ENCODE peak calls at places on chromosome 1, in four cellular contexts. Z, O, C and R are unnamed samples.
A peak's percentile ranks its signal among the peaks of the same experiment; 100 is the strongest.

GRCh38 chr1:2257245-2257627 is 29.1 kb downstream of the SKI start:
- DNase-seq in Z (no peak), C (no peak), O (peak; percentile 78), R (no peak)

GRCh38 chr1:150268342-150268705 is 492 bp downstream of the APH1A start:
- DNase-seq in Z (no peak), O (no peak), C (peak; percentile 64), R (no peak)

GRCh38 chr1:86866665-86867064 is 47.3 kb downstream of the SELENOF start:
- DNase-seq in O (no peak), C (no peak), Z (peak; percentile 2), R (no peak)

GRCh38 chr1:224864006-224864405 is 65.5 kb upstream of the DNAH14 start:
- DNase-seq in O (no peak), C (no peak), Z (no peak), R (no peak)

GRCh38 chr1:218494449-218494852 is 149.3 kb downstream of the TGFB2 start:
- DNase-seq in Z (no peak), C (no peak), O (no peak), R (no peak)

GRCh38 chr1:179876289-179876715 is 1.3 kb downstream of the TOR1AIP2 start:
- DNase-seq in C (no peak), O (no peak), Z (peak; percentile 26), R (no peak)

GRCh38 chr1:211559222-211560010 is 19.5 kb downstream of the SLC30A1 start:
- DNase-seq in O (no peak), C (no peak), Z (no peak), R (no peak)

GRCh38 chr1:231693361-231694080 is 66.9 kb downstream of the DISC1 start:
- DNase-seq in C (no peak), O (no peak), Z (no peak), R (no peak)

GRCh38 chr1:225777058-225777582 is 506 bp upstream of the SRP9 start:
- DNase-seq in Z (no peak), C (no peak), O (no peak), R (no peak)

GRCh38 chr1:205440476-205441317 is 15.1 kb downstream of the BLACAT1 start:
- DNase-seq in O (peak; percentile 71), C (peak; percentile 78), Z (peak; percentile 90), R (peak; percentile 57)

GRCh38 chr1:10727703-10728348 is 68.6 kb downstream of the CASZ1 start:
- DNase-seq in O (no peak), Z (no peak), C (no peak), R (no peak)

GRCh38 chr1:214439352-214440119 is 111.9 kb downstream of the PTPN14 start:
- DNase-seq in O (no peak), C (no peak), Z (peak; percentile 82), R (no peak)

GRCh38 chr1:154707901-154708514 is 100.0 kb upstream of the ADAR start:
- DNase-seq in C (no peak), O (no peak), Z (no peak), R (no peak)

GRCh38 chr1:8598783-8599182 is 218.7 kb downstream of the RERE start:
- DNase-seq in O (no peak), C (no peak), Z (no peak), R (no peak)

GRCh38 chr1:157505481-157506272 is 46.6 kb downstream of the FCRL5 start:
- DNase-seq in C (no peak), Z (no peak), O (no peak), R (no peak)

GRCh38 chr1:223234164-223234501 is 91.1 kb upstream of the TLR5 start:
- DNase-seq in O (no peak), C (no peak), Z (no peak), R (no peak)

GRCh38 chr1:23525558-23526174 is 5.4 kb downstream of the E2F2 start:
- DNase-seq in Z (no peak), O (no peak), C (no peak), R (no peak)

GRCh38 chr1:11434506-11434905 is 44.4 kb upstream of the DISP3 start:
- DNase-seq in O (no peak), Z (no peak), C (no peak), R (no peak)

GRCh38 chr1:233294991-233295774 is at the start of gene PCNX2:
- DNase-seq in Z (peak; percentile 50), C (peak; percentile 75), O (peak; percentile 36), R (peak; percentile 53)

GRCh38 chr1:220733090-220733569 is 15.0 kb upstream of the MTARC2 start:
- DNase-seq in C (peak; percentile 66), Z (peak; percentile 61), O (peak; percentile 80), R (peak; percentile 79)

GRCh38 chr1:39174400-39175081 is 30.0 kb upstream of the MACF1 start:
- DNase-seq in O (no peak), C (no peak), Z (no peak), R (no peak)